ENCODE peak calls at places on chromosomes 4 and X, in eight cellular contexts. U is OCI-LY7; T is LoVo; W is B cell; M is CD4-positive, CD25-positive, alpha-beta regulatory T cell; O is T-helper 2 cell; S is upper lobe of right lung; G is ELR. N is an unnamed sample.

GRCh38 chr4:158018090-158018808 is 154.6 kb downstream of the GASK1B start:
- DNase-seq in M (no peak), W (no peak), O (no peak), T (no peak), U (no peak), G (no peak), S (no peak), N (no peak)

GRCh38 chr4:76219299-76220055 is 5.9 kb upstream of the SCARB2 start:
- DNase-seq in U (no peak), S (no peak), M (no peak), G (peak), O (no peak), W (no peak), T (no peak), N (no peak)

GRCh38 chrX:65985922-65986588 is 53.8 kb downstream of the VSIG4 start:
- DNase-seq in S (no peak), U (peak), G (peak), T (peak), M (peak), O (no peak), W (peak), N (peak)

GRCh38 chrX:9234315-9234714 is 200.4 kb upstream of the FAM9B start:
- DNase-seq in O (no peak), U (no peak), G (no peak), S (no peak), T (no peak), W (no peak), M (no peak), N (no peak)

GRCh38 chr4:15784959-15785634 is 7.0 kb downstream of the CD38 start:
- DNase-seq in U (peak), S (no peak), W (peak), O (no peak), G (no peak), T (no peak), M (no peak), N (no peak)

GRCh38 chr4:108814327-108814726 is 51.5 kb upstream of the ETNPPL start:
- DNase-seq in M (no peak), T (no peak), U (no peak), W (no peak), O (no peak), G (no peak), S (no peak), N (no peak)

GRCh38 chrX:146006637-146007036 is 189.0 kb downstream of the SLITRK2 start:
- DNase-seq in U (no peak), W (no peak), M (no peak), G (no peak), O (no peak), T (no peak), S (no peak), N (no peak)

GRCh38 chr4:24856586-24856985 is 56.3 kb downstream of the CCDC149 start:
- DNase-seq in U (no peak), O (no peak), M (no peak), W (no peak), T (no peak), S (no peak), G (peak), N (no peak)

GRCh38 chrX:102599950-102600579 is 750 bp downstream of the ARMCX5 start:
- DNase-seq in O (no peak), W (no peak), M (no peak), G (peak), U (no peak), S (no peak), T (no peak), N (peak)

GRCh38 chrX:964831-965416 is 247.5 kb downstream of the CRLF2 start:
- DNase-seq in G (no peak), W (no peak), O (no peak), U (no peak), T (no peak), M (no peak), S (no peak), N (no peak)

GRCh38 chr4:143230683-143231082 is 46.0 kb downstream of the USP38 start:
- DNase-seq in U (no peak), M (no peak), T (no peak), S (no peak), O (no peak), W (no peak), G (no peak), N (no peak)

GRCh38 chr4:94548571-94548970 is 96.8 kb downstream of the PDLIM5 start:
- DNase-seq in M (no peak), W (no peak), U (no peak), O (no peak), S (no peak), G (peak), T (peak), N (no peak)

GRCh38 chr4:134328741-134329140 is 127.2 kb upstream of the PABPC4L start:
- DNase-seq in S (no peak), U (no peak), W (no peak), T (no peak), M (no peak), G (no peak), O (no peak), N (no peak)

N was measured in HS-27A.